ENCODE peak calls at places on chromosome 10, in six cellular contexts. G, P, H, B, K and X are unnamed samples.

GRCh38 chr10:4079796-4080195 is 294.8 kb upstream of the KLF6 start:
- DNase-seq in B (no peak), P (no peak), K (no peak), G (no peak), H (no peak), X (no peak)

GRCh38 chr10:112827951-112828350 is 122.1 kb upstream of the TCF7L2 start:
- DNase-seq in B (no peak), P (peak), G (no peak), K (no peak), H (no peak), X (no peak)

GRCh38 chr10:80382989-80383388 is 25.4 kb upstream of the PRXL2A start:
- DNase-seq in B (peak), P (peak), H (peak), G (no peak), K (no peak), X (peak)

GRCh38 chr10:120944586-120945125 is 93.5 kb downstream of the WDR11 start:
- DNase-seq in B (no peak), K (no peak), H (no peak), G (no peak), P (no peak), X (no peak)

GRCh38 chr10:19683965-19684364 is 132.3 kb upstream of the PLXDC2 start:
- DNase-seq in K (no peak), H (no peak), P (peak), G (no peak), B (no peak), X (no peak)

GRCh38 chr10:133611079-133611478 is 15.5 kb downstream of the FRG2B start:
- DNase-seq in H (no peak), G (no peak), K (no peak), B (no peak), P (no peak), X (no peak)

GRCh38 chr10:55500931-55501559 is 700.0 kb upstream of the PCDH15 start:
- DNase-seq in P (peak), B (no peak), G (no peak), K (peak), H (peak), X (peak)

GRCh38 chr10:114367676-114368391 is 36.5 kb downstream of the AFAP1L2 start:
- DNase-seq in G (no peak), B (no peak), H (peak), P (no peak), K (no peak), X (no peak)

GRCh38 chr10:131946321-131946751 is 35.4 kb downstream of the BNIP3 start:
- DNase-seq in K (no peak), P (peak), B (no peak), H (no peak), G (no peak), X (no peak)

GRCh38 chr10:62724465-62724864 is 80.1 kb upstream of the ADO start:
- DNase-seq in H (peak), K (no peak), G (no peak), B (no peak), P (no peak), X (no peak)

GRCh38 chr10:59432207-59432900 is 70.0 kb upstream of the FAM13C start:
- DNase-seq in B (no peak), H (no peak), K (no peak), G (no peak), P (peak), X (no peak)

GRCh38 chr10:89217057-89217990 is 10.2 kb upstream of the CH25H start:
- DNase-seq in P (peak), H (peak), K (peak), G (no peak), B (peak), X (peak)

GRCh38 chr10:82861889-82862288 is 986.9 kb downstream of the NRG3 start:
- DNase-seq in P (no peak), H (no peak), B (no peak), G (no peak), K (no peak), X (no peak)
- TF ChIP-seq CTCF in P (no peak), H (no peak), B (no peak), G (no peak), K (no peak), X (no peak)

GRCh38 chr10:78764846-78765430 is 303.8 kb upstream of the ZMIZ1 start:
- DNase-seq in K (no peak), H (no peak), P (no peak), G (no peak), B (no peak), X (no peak)
- TF ChIP-seq CTCF in K (no peak), H (no peak), P (no peak), G (no peak), B (no peak), X (no peak)

DNA sequence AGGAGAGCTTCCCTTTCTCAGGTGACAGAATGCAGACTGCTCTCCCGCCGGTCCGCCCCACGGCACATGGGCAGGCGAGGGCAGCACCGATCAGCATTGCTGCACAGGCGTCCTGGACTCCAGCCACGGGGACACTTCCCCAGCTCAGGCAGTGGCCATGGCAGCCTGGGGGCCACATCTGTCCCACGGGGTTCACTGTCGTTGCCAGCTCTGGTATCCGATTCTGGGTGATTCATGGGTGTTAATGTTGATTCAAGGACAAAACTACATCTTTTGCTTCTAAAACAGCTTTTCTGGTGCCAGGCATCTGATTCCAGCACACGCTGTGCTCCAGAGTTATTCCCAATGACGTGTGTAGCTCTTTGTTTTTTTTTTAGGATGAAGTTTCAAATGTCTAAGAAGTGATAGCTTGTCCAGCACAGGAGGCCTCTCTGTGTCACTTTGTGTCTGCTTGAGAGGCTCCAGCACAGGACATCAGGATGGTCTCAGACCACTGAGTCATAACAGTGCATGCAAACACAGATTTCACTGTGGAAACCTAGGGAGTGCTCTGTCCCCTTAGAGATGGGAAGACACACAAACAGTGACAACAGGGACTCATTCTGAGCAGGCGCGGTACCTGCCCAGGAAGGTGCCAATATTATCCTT is 218.0 kb downstream of the WDR37 start:
- DNase-seq in H (no peak), P (no peak), G (no peak), K (no peak), B (no peak), X (no peak)
- TF ChIP-seq CTCF in H (no peak), P (no peak), G (no peak), K (no peak), B (no peak), X (no peak)

GRCh38 chr10:100562806-100563293 is 27.1 kb downstream of the HIF1AN start:
- DNase-seq in K (no peak), B (no peak), G (no peak), P (peak), H (peak), X (no peak)
- TF ChIP-seq CTCF in K (peak), B (no peak), G (peak), P (peak), H (peak), X (no peak)

GRCh38 chr10:61181832-61182231 is 237.8 kb upstream of the RHOBTB1 start:
- DNase-seq in P (no peak), H (no peak), G (no peak), B (no peak), K (no peak), X (no peak)
- TF ChIP-seq CTCF in P (no peak), H (no peak), G (no peak), B (no peak), K (no peak), X (no peak)

DNA sequence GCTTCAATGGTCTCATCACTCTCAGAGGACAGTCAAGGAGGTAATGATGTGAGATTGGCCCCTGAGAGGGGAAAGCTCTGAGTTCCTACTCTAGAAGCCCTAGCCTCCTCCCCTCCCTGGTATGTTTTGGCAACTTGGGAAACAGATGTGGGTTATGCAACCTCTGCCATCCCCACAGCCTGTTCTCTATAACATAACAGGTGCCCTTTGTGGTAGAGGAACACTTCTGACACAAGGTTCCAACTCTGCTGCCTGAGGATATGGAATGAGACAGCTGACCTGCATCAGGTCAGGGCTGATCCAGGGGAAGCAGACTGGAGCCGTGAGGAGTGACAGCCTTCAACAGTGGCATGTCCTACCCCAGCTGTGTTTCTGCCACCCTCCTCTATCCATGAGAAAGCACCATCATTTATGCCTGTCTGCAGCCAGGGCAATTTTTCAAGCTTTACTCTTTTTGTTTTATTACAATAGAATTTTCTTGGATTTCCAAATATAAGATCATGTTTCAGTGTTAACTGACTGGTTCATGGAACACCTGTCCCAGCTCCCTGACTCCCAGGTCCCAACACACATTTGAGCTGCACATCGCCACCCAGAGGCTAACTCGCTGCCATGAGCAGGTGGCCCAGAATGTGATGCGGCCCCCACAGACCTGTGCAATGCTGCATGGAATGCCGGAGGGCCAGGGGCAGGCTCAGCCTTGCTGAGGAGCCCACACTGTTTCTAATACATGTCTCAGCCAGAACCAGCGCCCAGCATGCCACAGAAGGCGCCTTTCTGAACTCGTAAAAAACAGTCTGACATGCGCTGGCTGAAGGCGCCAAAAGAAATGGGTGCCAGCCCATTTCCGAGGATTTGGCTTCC is 124.7 kb upstream of the CHST15 start:
- DNase-seq in B (no peak), K (no peak), H (no peak), G (no peak), P (no peak), X (no peak)
- TF ChIP-seq CTCF in B (no peak), K (no peak), H (no peak), G (peak), P (no peak), X (no peak)

DNA sequence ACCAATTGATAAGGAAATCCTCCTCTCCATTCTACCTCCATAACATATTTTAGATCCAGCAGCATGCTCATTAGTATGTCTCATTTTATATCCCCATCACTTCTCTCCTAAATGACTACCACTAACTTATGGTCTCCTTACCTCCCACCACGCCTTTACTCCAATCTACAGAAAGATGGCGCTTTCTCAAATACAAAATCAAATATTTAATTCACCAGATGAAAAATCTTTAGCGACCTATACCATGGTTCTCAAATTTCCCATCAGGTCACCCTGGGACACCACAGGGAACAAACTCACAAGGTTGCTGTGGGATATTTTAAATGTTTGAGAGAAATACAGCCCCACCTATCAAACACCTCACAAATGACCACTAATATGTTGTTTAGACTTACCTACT is 27.0 kb upstream of the EBLN1 start:
- DNase-seq in H (no peak), B (no peak), P (no peak), K (no peak), G (no peak), X (no peak)
- TF ChIP-seq CTCF in H (no peak), B (no peak), P (no peak), K (peak), G (no peak), X (no peak)

DNA sequence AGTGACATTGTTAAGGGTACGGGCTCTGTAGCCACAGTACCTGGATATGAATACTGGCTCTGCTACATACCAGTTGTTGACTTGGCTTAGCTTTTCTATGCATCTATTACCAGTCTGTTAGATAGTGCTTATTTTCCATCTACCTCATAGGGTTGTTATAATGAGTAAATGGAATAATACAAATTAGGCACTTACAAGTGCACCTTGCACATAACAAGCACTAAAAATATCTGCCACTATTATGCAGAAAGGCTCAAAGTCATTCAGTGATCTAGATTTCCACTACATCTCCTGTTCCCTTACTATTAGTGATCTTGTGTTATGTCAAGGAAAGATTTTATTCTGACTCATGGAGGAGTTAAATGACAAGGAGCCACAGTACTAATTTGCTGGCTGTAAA is 27.9 kb upstream of the ZEB1 start:
- DNase-seq in K (no peak), H (no peak), P (no peak), G (no peak), B (no peak), X (no peak)
- TF ChIP-seq CTCF in K (no peak), H (no peak), P (no peak), G (no peak), B (no peak), X (no peak)

DNA sequence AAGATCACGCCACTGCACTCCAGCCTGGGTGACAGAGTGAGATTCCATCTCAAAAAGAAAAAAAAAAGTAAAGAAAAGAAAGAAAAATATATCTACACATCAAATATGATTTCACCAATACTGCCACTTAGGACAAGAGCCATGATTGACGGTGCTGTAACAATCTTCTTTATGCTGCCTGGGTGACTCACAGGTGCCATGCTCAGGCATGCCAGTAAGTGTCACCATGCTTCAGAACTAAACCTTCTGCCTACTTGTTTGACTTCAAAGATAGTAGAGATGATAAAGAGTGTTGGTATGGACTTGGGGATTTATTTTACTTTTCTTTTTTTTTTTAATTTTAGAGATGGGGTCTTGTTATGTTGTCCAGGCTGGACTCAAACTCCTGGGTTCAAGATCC is 33.6 kb upstream of the DNMBP start:
- DNase-seq in G (no peak), B (no peak), P (no peak), K (no peak), H (no peak), X (no peak)
- TF ChIP-seq CTCF in G (no peak), B (no peak), P (no peak), K (no peak), H (no peak), X (no peak)

GRCh38 chr10:6145414-6145978 is 56.7 kb downstream of the RBM17 start:
- DNase-seq in G (no peak), P (no peak), B (no peak), H (peak), K (no peak), X (no peak)
- TF ChIP-seq CTCF in G (no peak), P (no peak), B (no peak), H (no peak), K (no peak), X (no peak)